ENCODE peak calls at places on chromosomes 16 and 17, in ten cellular contexts. L is HFF-Myc, V is T-helper 1 cell, Z is caudate nucleus, T is AG10803, K is right cardiac atrium, Q is breast epithelium, W is non-pigmented ciliary epithelial cell, G is mucosa of descending colon, D is T-helper 2 cell. N is an unnamed sample.

GRCh38 chr17:61586031-61586566 is 4.9 kb downstream of the NACA2 start:
- DNase-seq in D (no peak), G (no peak), L (no peak), Z (no peak), V (no peak), T (no peak), Q (no peak), K (no peak), W (no peak), N (no peak)

GRCh38 chr17:6544770-6545169 is 11.6 kb downstream of the PITPNM3 start:
- DNase-seq in Z (no peak), V (no peak), T (no peak), Q (no peak), L (no peak), G (no peak), D (no peak), W (no peak), K (no peak), N (no peak)

GRCh38 chr17:75260679-75261335 is 599 bp downstream of the GGA3 start:
- DNase-seq in Z (no peak), V (peak), G (no peak), W (no peak), Q (no peak), K (no peak), T (no peak), L (no peak), D (no peak), N (no peak)

GRCh38 chr16:19810817-19811731 is 73.6 kb downstream of the GPRC5B start:
- DNase-seq in L (no peak), T (peak), V (no peak), K (no peak), Q (no peak), Z (no peak), W (peak), G (no peak), D (no peak), N (no peak)

GRCh38 chr16:88431651-88432050 is 21.4 kb upstream of the ZFPM1 start:
- DNase-seq in W (no peak), Z (no peak), K (no peak), V (no peak), D (no peak), T (no peak), G (no peak), Q (no peak), L (no peak), N (no peak)

GRCh38 chr17:45052052-45052772 is 780 bp upstream of the DCAKD start:
- DNase-seq in W (no peak), D (no peak), G (peak), K (peak), L (no peak), Q (no peak), V (peak), T (peak), Z (no peak), N (peak)

GRCh38 chr16:85659805-85660511 is 28.8 kb downstream of the GINS2 start:
- DNase-seq in D (no peak), Q (peak), V (peak), L (no peak), W (no peak), T (peak), Z (no peak), K (peak), G (peak), N (peak)

GRCh38 chr17:65551641-65552040 is 9.8 kb downstream of the AXIN2 start:
- DNase-seq in D (no peak), W (no peak), Z (no peak), L (no peak), G (peak), K (peak), V (no peak), Q (no peak), T (no peak), N (no peak)